ENCODE peak calls at places on chromosomes 4 and X, in seven cellular contexts. A is HFFc6; X is testis; Z is WTC11; F is CD4-positive, alpha-beta T cell; G is pancreas; O is colonic mucosa. R is an unnamed sample.

GRCh38 chr4:76448211-76448610 is 13.2 kb downstream of the SHROOM3 start:
- DNase-seq in A (no peak), X (no peak), Z (no peak), F (no peak), G (no peak), O (no peak), R (no peak)

GRCh38 chrX:131288738-131289511 is at the start of gene IGSF1:
- DNase-seq in A (no peak), X (peak; percentile 79), Z (peak; percentile 82), F (no peak), G (peak; percentile 33), O (no peak), R (no peak)

GRCh38 chr4:127708985-127709384 is 21.2 kb upstream of the SLC25A31 start:
- DNase-seq in A (peak; percentile 84), X (peak; percentile 36), Z (no peak), F (no peak), G (peak; percentile 31), O (no peak), R (peak; percentile 55)

GRCh38 chr4:1731180-1731579 is 9.9 kb downstream of the TACC3 start:
- DNase-seq in A (peak; percentile 29), X (no peak), Z (no peak), F (no peak), G (no peak), O (no peak), R (no peak)

GRCh38 chr4:306551-306961 is 1.3 kb upstream of the ZNF732 start:
- DNase-seq in A (no peak), X (no peak), Z (no peak), F (no peak), G (no peak), O (no peak), R (no peak)

GRCh38 chr4:183912585-183912984 is 7.5 kb downstream of the STOX2 start:
- DNase-seq in A (no peak), X (no peak), Z (no peak), F (no peak), G (no peak), O (no peak), R (no peak)

GRCh38 chr4:66929748-66930147 is 615.6 kb downstream of the CENPC start:
- DNase-seq in A (no peak), X (no peak), Z (no peak), F (no peak), G (no peak), O (no peak), R (no peak)

GRCh38 chr4:100986360-100986868 is 360.9 kb downstream of the PPP3CA start:
- DNase-seq in A (no peak), X (no peak), Z (peak; percentile 40), F (no peak), G (no peak), O (no peak), R (no peak)

GRCh38 chr4:77820836-77821561 is 1.8 kb upstream of the CNOT6L start:
- DNase-seq in A (no peak), X (no peak), Z (no peak), F (no peak), G (no peak), O (peak; percentile 22), R (no peak)

GRCh38 chr4:150673793-150674192 is 91.8 kb downstream of the MAB21L2 start:
- DNase-seq in A (no peak), X (no peak), Z (no peak), F (no peak), G (no peak), O (no peak), R (no peak)

GRCh38 chr4:20028694-20029093 is 223.0 kb upstream of the SLIT2 start:
- DNase-seq in A (peak; percentile 24), X (no peak), Z (no peak), F (no peak), G (no peak), O (no peak), R (no peak)

GRCh38 chr4:137393043-137393442 is 139.3 kb downstream of the PCDH18 start:
- DNase-seq in A (no peak), X (peak; percentile 55), Z (no peak), F (no peak), G (no peak), O (no peak), R (no peak)

GRCh38 chr4:8646296-8647093 is 53.9 kb downstream of the CPZ start:
- DNase-seq in A (no peak), X (no peak), Z (no peak), F (no peak), G (no peak), O (peak; percentile 11), R (no peak)

GRCh38 chrX:9566150-9566621 is 101.3 kb downstream of the TBL1X start:
- DNase-seq in A (peak; percentile 76), X (peak; percentile 71), Z (no peak), F (no peak), G (peak; percentile 49), O (peak; percentile 57), R (peak; percentile 50)

GRCh38 chr4:164700471-164700870 is 53.5 kb upstream of the SMIM31 start:
- DNase-seq in A (no peak), X (peak; percentile 69), Z (peak; percentile 66), F (no peak), G (no peak), O (peak; percentile 23), R (peak; percentile 20)

GRCh38 chr4:87118826-87119225 is 101.6 kb downstream of the KLHL8 start:
- DNase-seq in A (peak; percentile 34), X (no peak), Z (no peak), F (no peak), G (no peak), O (no peak), R (no peak)

GRCh38 chr4:4532371-4532770 is 9.5 kb downstream of the STX18 start:
- DNase-seq in A (no peak), X (no peak), Z (no peak), F (no peak), G (no peak), O (no peak), R (no peak)

GRCh38 chr4:93670434-93670833 is 158.1 kb upstream of the ATOH1 start:
- DNase-seq in A (no peak), X (no peak), Z (no peak), F (no peak), G (no peak), O (no peak), R (no peak)
- TF ChIP-seq CTCF in A (no peak), X (no peak), Z (no peak), F (no peak), G (no peak), O (no peak), R (no peak)

DNA sequence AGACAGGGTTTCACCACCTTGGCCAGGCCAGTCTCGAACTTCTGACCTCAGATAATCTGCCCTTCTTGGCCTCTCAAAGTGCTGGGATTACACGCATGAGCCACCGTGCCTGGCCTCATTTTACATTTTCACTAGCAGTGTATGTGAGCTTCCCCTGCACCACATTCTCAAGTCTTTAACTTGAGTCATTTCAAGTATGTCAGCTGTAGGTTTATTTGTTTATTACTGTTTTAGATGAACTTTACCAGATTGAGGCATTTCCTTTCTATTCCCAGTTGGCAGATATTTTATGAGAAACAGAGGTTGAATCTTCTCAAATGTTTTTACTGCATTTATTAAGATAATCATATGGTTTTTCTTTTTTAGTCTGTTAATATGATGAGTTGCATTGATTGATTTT is 114.6 kb upstream of the SH3RF1 start:
- DNase-seq in A (peak; percentile 24), X (no peak), Z (no peak), F (no peak), G (no peak), O (no peak), R (no peak)
- TF ChIP-seq CTCF in A (no peak), X (no peak), Z (no peak), F (no peak), G (no peak), O (no peak), R (no peak)

GRCh38 chr4:74535471-74535870 is 90.5 kb downstream of the AREG start:
- DNase-seq in A (no peak), X (no peak), Z (no peak), F (no peak), G (no peak), O (no peak), R (no peak)

GRCh38 chr4:74537459-74537858 is 92.5 kb downstream of the AREG start:
- DNase-seq in A (no peak), X (no peak), Z (no peak), F (no peak), G (no peak), O (no peak), R (no peak)

GRCh38 chr4:74534936-74535335 is 90.0 kb downstream of the AREG start:
- DNase-seq in A (no peak), X (no peak), Z (no peak), F (no peak), G (no peak), O (peak; percentile 27), R (no peak)

GRCh38 chr4:74534121-74534520 is 89.2 kb downstream of the AREG start:
- DNase-seq in A (no peak), X (no peak), Z (no peak), F (no peak), G (no peak), O (no peak), R (no peak)

DNA sequence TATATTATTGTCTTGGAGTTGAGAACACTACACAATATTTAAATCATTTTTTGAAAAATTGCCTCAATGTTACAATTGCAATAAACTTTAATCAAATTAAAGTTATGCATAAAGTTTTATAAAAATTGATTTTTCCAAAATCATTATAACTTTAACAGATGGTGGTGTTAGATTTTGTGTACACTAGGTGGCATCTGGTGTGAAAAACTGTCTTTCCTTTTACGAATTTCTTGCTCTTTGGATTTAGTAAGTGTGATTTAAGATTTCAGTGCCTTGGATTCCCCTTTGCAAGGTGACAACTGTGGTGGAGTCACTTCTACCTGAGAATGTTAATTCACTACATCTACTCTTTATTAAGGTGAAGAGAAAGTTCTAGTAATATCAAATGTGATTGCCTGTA is 91.6 kb downstream of the AREG start:
- DNase-seq in A (no peak), X (no peak), Z (no peak), F (no peak), G (no peak), O (no peak), R (no peak)
- TF ChIP-seq CTCF in A (peak; percentile 77), X (peak; percentile 2), Z (no peak), F (no peak), G (no peak), O (no peak), R (no peak)

GRCh38 chrX:106619797-106620196 is 8.0 kb downstream of the RADX start:
- DNase-seq in A (no peak), X (no peak), Z (no peak), F (no peak), G (no peak), O (no peak), R (peak; percentile 1)
- TF ChIP-seq CTCF in A (peak; percentile 51), X (no peak), Z (no peak), F (no peak), G (no peak), O (no peak), R (no peak)

GRCh38 chrX:151753313-151754041 is 18.9 kb downstream of the CNGA2 start:
- DNase-seq in A (no peak), X (peak; percentile 66), Z (peak; percentile 60), F (no peak), G (peak; percentile 38), O (peak; percentile 34), R (peak; percentile 70)
- TF ChIP-seq CTCF in A (no peak), X (peak; percentile 39), Z (peak; percentile 68), F (no peak), G (peak; percentile 64), O (peak; percentile 83), R (peak; percentile 87)

DNA sequence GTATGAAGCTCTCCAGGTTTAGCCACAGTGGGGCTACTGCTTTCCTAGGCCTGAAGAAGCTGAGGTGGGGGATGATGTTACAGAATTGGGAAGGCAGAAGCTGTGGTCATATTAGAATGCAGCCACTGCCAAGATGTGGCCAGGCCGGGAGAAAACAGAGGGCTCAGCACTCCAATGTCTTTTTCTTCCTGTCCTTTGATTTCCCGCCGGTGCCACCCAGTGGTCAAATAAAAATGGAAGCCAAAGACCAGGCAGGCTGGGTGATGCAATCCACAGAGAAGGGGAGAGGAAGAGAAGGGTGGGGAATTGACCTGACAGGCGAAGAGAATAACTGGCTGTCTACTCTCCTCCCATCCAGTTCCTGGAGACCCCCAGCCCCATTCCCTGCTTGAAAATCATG is 94.9 kb upstream of the SHISA3 start:
- DNase-seq in A (no peak), X (peak; percentile 33), Z (peak; percentile 71), F (no peak), G (no peak), O (peak; percentile 30), R (peak; percentile 27)
- TF ChIP-seq CTCF in A (peak; percentile 41), X (peak; percentile 2), Z (no peak), F (no peak), G (no peak), O (no peak), R (no peak)